ENCODE peak calls at places on chromosomes 16 and 17, in four cellular contexts. P is cardiac muscle cell, Q is upper lobe of left lung, I is A673. J is an unnamed sample. For H3K4me1, the result is how much of the 10 kb centered on the place peaks cover.

GRCh38 chr17:52470553-52470952 is 312.0 kb upstream of the CA10 start:
- DNase-seq in P (no peak), Q (no peak), I (no peak), J (no peak)

GRCh38 chr17:65617496-65617895 is 56.0 kb upstream of the AXIN2 start:
- DNase-seq in P (no peak), Q (no peak), I (no peak), J (no peak)

GRCh38 chr17:54982399-54982798 is 13.8 kb downstream of the STXBP4 start:
- DNase-seq in P (no peak), Q (no peak), I (no peak), J (no peak)

GRCh38 chr16:17171250-17172143 is 299.3 kb downstream of the XYLT1 start:
- DNase-seq in P (no peak), Q (peak), I (no peak), J (no peak)

GRCh38 chr17:20009052-20009301 is 182 bp upstream of the SPECC1 start:
- DNase-seq in P (no peak), Q (peak), I (no peak), J (no peak)

GRCh38 chr16:89358030-89359005 is 132.0 kb downstream of the ANKRD11 start:
- DNase-seq in P (no peak), Q (peak), I (no peak), J (no peak)

GRCh38 chr16:85349413-85350145 is 237.3 kb upstream of the CIBAR2 start:
- DNase-seq in P (no peak), Q (no peak), I (peak), J (no peak)

GRCh38 chr16:81535679-81536360 is 91.2 kb downstream of the CMIP start:
- DNase-seq in P (no peak), Q (no peak), I (no peak), J (no peak)

GRCh38 chr16:87190288-87191240 is 126.6 kb downstream of the C16orf95 start:
- DNase-seq in P (no peak), Q (no peak), I (no peak), J (no peak)

GRCh38 chr16:11621920-11622651 is 35.4 kb upstream of the LITAF start:
- DNase-seq in P (no peak), Q (peak), I (no peak), J (peak)

DNA sequence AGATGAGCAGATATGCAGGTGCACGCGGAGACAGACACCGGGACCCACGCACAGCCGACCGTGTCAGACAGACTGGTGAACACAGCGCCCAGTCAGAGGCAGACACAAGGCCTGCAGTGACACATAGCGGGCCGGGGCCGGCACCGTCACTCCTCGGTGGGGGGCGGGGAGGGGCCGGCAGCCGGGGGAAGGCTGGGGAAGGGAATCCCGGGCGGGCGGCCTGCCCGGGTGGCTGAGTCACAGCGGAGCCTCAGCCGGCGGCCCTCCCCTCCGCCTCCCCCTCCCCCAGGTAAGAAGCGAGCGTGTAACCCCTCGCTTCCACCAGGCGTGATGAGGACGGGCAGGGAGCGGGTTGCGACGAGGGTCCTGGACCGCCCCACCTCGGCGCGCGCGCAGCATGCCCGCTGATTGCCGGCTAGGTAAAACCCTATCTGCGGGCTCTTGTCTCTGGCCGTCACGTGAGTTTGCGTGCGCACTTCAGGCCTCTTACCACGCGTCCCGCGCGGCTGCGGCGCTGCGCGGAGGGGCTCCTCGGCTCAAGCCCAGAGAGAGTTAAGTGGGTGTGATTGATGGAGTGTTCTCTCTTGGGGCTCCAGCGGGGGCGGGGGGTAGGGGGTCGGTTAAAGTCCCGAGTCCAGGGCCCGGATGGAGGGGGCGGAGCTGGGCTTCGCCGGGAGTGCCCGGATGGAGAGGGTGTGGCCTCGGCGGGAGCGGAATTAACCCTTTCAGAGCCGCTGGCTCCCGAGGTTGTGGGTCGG is 7.8 kb downstream of the KDM6B start:
- DNase-seq in P (peak), Q (peak), I (peak), J (peak)
- H3K4me1 ChIP-seq in P (under half), Q (under half), I (under half), J (under half)

GRCh38 chr17:18323507-18324139 is 8.5 kb downstream of the SMCR8 start:
- DNase-seq in P (no peak), Q (no peak), I (no peak), J (no peak)
- H3K27ac ChIP-seq in P (no peak), Q (no peak), I (no peak), J (no peak)

DNA sequence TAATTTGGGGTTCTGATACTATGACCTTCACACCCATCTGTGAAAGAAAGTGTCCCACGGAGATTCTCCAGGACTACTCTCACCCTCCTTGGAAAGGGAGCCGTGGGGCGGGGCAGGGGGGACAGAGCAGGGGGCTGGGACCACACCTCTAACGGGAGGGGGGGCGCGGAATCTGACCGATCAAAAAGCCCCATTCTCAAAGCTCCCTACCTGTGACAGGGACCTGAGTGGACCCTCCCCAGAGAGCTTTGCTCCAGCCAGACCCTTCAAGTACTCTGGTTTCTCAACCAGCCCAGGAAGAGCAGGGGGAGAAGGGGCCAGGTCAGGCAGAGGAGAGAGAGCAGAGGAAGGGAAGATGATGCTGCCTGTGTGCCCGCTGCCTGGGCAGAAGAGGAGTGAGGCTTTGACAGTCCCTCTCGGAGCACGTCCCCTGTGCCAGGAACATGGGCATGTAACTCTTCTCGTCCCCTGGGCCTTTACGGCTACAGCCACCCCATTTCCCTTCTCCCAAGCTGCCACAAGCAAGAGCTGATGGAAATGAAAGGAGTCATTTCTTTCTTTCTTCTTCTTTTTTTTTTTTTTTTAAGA is 673 bp downstream of the XAF1 start:
- DNase-seq in P (no peak), Q (no peak), I (no peak), J (no peak)
- H3K4me3 ChIP-seq in P (no peak), Q (peak), I (no peak), J (peak)

GRCh38 chr17:77425791-77426641 is 285.2 kb downstream of the SEC14L1 start:
- DNase-seq in P (no peak), Q (no peak), I (peak), J (no peak)
- H3K4me1 ChIP-seq in P (under half), Q (half or more), I (half or more), J (under half)

DNA sequence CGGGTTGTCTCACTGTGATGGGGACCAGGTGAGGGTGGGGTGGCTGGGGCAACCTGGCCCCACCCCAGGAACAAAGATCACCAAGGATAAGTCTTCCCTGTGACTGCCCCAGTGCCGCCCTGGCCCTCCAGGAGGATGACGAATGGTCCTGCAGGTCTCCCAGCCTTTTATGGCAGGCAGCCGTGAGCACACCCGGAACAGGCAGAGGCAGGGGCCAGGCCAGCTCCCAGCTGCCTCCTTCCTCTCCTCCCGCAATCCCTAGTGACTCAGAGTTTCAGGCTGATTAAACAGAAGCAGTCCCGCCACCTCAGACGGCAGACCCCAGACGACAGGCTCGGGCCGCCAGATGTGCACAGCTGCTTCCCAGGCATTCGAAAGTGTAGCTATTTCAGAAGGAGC is 13.3 kb downstream of the JUP start:
- DNase-seq in P (peak), Q (peak), I (peak), J (peak)
- H3K27ac ChIP-seq in P (peak), Q (peak), I (no peak), J (peak)

DNA sequence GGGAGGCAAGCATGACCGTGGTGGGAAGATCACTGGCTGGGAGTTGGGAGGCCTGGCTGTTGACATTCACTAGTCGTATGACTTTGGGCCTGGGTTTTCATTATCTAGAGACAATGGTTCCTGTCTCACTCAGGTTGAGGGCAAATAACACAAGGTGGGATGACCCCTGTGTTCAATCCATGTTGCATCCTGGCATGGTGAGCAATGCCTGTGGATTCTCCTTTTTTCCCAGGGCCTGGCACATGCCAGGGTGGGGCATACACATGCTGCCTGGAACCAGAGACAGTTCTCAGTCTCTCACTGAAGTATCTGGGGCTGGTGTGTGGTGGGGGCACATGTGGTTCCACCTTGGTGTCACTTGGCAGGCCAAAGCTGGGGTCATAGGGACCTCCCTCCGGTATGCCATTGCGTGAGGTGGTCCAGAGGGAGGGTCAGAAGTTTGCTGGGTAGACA is 5.4 kb downstream of the THRA start:
- DNase-seq in P (no peak), Q (no peak), I (no peak), J (no peak)
- H3K4me3 ChIP-seq in P (no peak), Q (no peak), I (no peak), J (no peak)

DNA sequence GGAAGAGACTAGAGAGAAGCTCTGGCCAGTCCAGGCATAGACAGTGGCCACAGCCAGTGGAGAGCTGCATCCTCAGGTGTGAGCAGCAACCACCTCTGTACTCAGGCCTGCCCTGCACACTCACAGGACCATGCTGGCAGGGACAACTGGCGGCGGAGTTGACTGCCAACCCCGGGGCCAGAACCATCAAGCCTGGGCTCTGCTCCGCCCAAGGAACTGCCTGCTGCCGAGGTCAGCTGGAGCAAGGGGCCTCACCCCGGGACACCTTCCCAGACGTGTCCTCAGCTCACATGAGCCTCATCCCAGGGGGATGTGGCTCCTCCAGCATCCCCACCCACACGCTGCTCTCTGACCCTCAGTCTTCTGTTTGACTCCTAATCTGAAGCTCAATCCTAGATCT is 3.2 kb downstream of the RHBDF1 start:
- DNase-seq in P (no peak), Q (no peak), I (no peak), J (peak)
- H3K4me1 ChIP-seq in P (under half), Q (under half), I (under half), J (under half)

J was measured in right cardiac atrium.